ENCODE peak calls at places on chromosomes 7 and 10, in four cellular contexts. N, U, C and E are unnamed samples.

GRCh38 chr7:33070277-33070676 is 7.7 kb upstream of the NT5C3A start:
- DNase-seq in N (no peak), U (no peak), C (no peak), E (no peak)

GRCh38 chr10:33335800-33336605 is 1.5 kb upstream of the NRP1 start:
- DNase-seq in N (no peak), U (no peak), C (peak; percentile 78), E (no peak)

GRCh38 chr7:36937754-36938551 is 213.7 kb upstream of the AOAH start:
- DNase-seq in N (peak; percentile 40), U (no peak), C (no peak), E (no peak)

GRCh38 chr7:142440219-142441073 is 182.6 kb upstream of the PRSS58 start:
- DNase-seq in N (no peak), U (no peak), C (no peak), E (no peak)

GRCh38 chr10:89591111-89591795 is 53.8 kb downstream of the PANK1 start:
- DNase-seq in N (no peak), U (no peak), C (no peak), E (no peak)

GRCh38 chr10:25483999-25484398 is 309.2 kb downstream of the GPR158 start:
- DNase-seq in N (no peak), U (no peak), C (no peak), E (no peak)

GRCh38 chr10:116281780-116282179 is 8.8 kb upstream of the GFRA1 start:
- DNase-seq in N (no peak), U (no peak), C (no peak), E (no peak)

GRCh38 chr7:13915891-13916290 is 73.6 kb downstream of the ETV1 start:
- DNase-seq in N (no peak), U (no peak), C (no peak), E (no peak)

GRCh38 chr10:9766762-9767161 is 1250.9 kb upstream of the CELF2 start:
- DNase-seq in N (no peak), U (no peak), C (no peak), E (no peak)

GRCh38 chr7:139088268-139088667 is 21.3 kb downstream of the ZC3HAV1 start:
- DNase-seq in N (no peak), U (no peak), C (no peak), E (no peak)

GRCh38 chr7:115634633-115635032 is 395.9 kb downstream of the TFEC start:
- DNase-seq in N (no peak), U (no peak), C (no peak), E (no peak)

GRCh38 chr7:1463685-1464223 is 4.5 kb upstream of the MICALL2 start:
- DNase-seq in N (no peak), U (no peak), C (peak; percentile 67), E (no peak)

GRCh38 chr10:130924138-130924819 is 387.2 kb downstream of the TCERG1L start:
- DNase-seq in N (no peak), U (no peak), C (no peak), E (no peak)

GRCh38 chr10:117830832-117831231 is 215.9 kb downstream of the RAB11FIP2 start:
- DNase-seq in N (no peak), U (no peak), C (no peak), E (peak; percentile 37)

GRCh38 chr10:4719040-4719439 is 107.0 kb upstream of the AKR1E2 start:
- DNase-seq in N (no peak), U (no peak), C (no peak), E (no peak)

GRCh38 chr7:149003018-149003417 is 25.3 kb downstream of the PDIA4 start:
- DNase-seq in N (no peak), U (no peak), C (no peak), E (no peak)

GRCh38 chr10:44394696-44395383 is 9.9 kb upstream of the CXCL12 start:
- DNase-seq in N (no peak), U (no peak), C (no peak), E (no peak)

GRCh38 chr10:10794776-10795175 is 222.9 kb upstream of the CELF2 start:
- DNase-seq in N (no peak), U (no peak), C (no peak), E (no peak)

GRCh38 chr10:15237351-15237750 is 68.9 kb upstream of the NMT2 start:
- DNase-seq in N (no peak), U (no peak), C (no peak), E (no peak)

GRCh38 chr10:94361161-94361794 is 1.5 kb downstream of the NOC3L start:
- DNase-seq in N (peak; percentile 49), U (peak; percentile 16), C (no peak), E (peak; percentile 52)

GRCh38 chr7:85528581-85528980 is 341.7 kb upstream of the SEMA3D start:
- DNase-seq in N (no peak), U (no peak), C (no peak), E (no peak)

GRCh38 chr7:114944742-114945625 is 23.1 kb downstream of the MDFIC start:
- DNase-seq in N (no peak), U (no peak), C (no peak), E (no peak)

GRCh38 chr7:156618078-156618790 is 22.3 kb upstream of the RNF32 start:
- DNase-seq in N (no peak), U (no peak), C (no peak), E (no peak)

GRCh38 chr10:85858776-85859515 is 507.6 kb downstream of the GRID1 start:
- DNase-seq in N (no peak), U (no peak), C (no peak), E (no peak)

GRCh38 chr10:125066704-125067447 is 93.5 kb downstream of the CTBP2 start:
- DNase-seq in N (no peak), U (no peak), C (no peak), E (no peak)

GRCh38 chr10:51246156-51246555 is 171.9 kb downstream of the PRKG1 start:
- DNase-seq in N (no peak), U (no peak), C (no peak), E (no peak)

GRCh38 chr10:34163075-34163905 is 651.8 kb downstream of the PARD3 start:
- DNase-seq in N (no peak), U (no peak), C (no peak), E (no peak)

GRCh38 chr10:132514841-132515521 is 22.6 kb upstream of the INPP5A start:
- DNase-seq in N (no peak), U (no peak), C (peak; percentile 43), E (no peak)

GRCh38 chr7:136071106-136071505 is 93.9 kb upstream of the MTPN start:
- DNase-seq in N (no peak), U (no peak), C (no peak), E (no peak)

GRCh38 chr10:103040424-103040823 is 122.3 kb downstream of the CNNM2 start:
- DNase-seq in N (no peak), U (no peak), C (no peak), E (no peak)

GRCh38 chr10:6070647-6071046 is 8.5 kb upstream of the IL2RA start:
- DNase-seq in N (no peak), U (no peak), C (no peak), E (no peak)

GRCh38 chr10:70887804-70888800 is at the start of gene PCBD1:
- DNase-seq in N (peak; percentile 77), U (no peak), C (peak; percentile 90), E (peak; percentile 79)

GRCh38 chr7:24572421-24573007 is 738 bp upstream of the PALS2 start:
- DNase-seq in N (peak; percentile 39), U (no peak), C (peak; percentile 60), E (peak; percentile 26)

GRCh38 chr10:124447741-124448466 is 1.9 kb downstream of the NKX1-2 start:
- DNase-seq in N (no peak), U (no peak), C (peak; percentile 61), E (no peak)

GRCh38 chr10:127990846-127991542 is 84.1 kb downstream of the PTPRE start:
- DNase-seq in N (peak; percentile 32), U (no peak), C (no peak), E (no peak)
- H3K4me3 ChIP-seq in N (peak overlapping the region; percentile 11), U (no peak overlapping the region), C (no peak overlapping the region), E (no peak overlapping the region)

GRCh38 chr10:82953909-82954308 is 1078.9 kb downstream of the NRG3 start:
- DNase-seq in N (no peak), U (no peak), C (no peak), E (peak; percentile 7)
- TF ChIP-seq CTCF in N (no peak), U (no peak), C (no peak), E (peak; percentile 9)

GRCh38 chr7:103988468-103989199 is 824 bp downstream of the RELN start:
- DNase-seq in N (no peak), U (no peak), C (no peak), E (no peak)

GRCh38 chr7:103990991-103991390 is 1.5 kb upstream of the RELN start:
- DNase-seq in N (no peak), U (no peak), C (no peak), E (no peak)

GRCh38 chr7:103989785-103990775 is 622 bp upstream of the RELN start:
- DNase-seq in N (peak; percentile 18), U (no peak), C (no peak), E (peak; percentile 6)

GRCh38 chr7:103987455-103987854 is 2.0 kb downstream of the RELN start:
- DNase-seq in N (no peak), U (no peak), C (no peak), E (no peak)

DNA sequence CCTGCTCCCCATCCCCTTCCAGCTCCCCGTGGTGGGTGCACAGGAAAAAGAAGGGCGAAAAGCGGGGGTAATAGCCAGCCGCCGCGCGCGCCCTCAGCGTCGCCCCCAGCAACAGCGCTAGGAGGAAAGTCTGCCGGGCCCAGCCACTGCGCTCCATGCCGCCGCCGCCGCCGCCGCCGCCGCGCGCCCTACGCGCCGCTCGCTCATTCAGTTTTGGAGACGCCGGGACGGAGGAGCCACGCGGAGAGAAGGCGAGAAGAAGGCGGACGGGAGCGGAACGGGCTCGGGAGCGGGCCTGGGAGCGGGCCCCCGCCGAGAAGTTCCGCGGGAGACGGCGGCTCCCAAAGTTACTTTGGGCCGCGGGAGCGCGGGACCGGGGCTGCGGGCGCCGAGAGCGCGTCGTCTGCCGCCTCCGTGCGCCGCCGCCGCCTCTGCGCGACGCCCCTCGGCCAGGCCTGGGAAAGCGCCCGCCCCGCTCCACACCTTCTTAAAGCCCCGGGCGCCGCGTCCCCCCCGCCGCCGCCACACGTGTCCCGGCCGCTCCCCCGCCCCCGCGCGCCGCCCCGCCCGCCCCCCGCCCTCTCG is at the start of gene RELN:
- DNase-seq in N (no peak), U (no peak), C (no peak), E (no peak)
- H3K4me3 ChIP-seq in N (no peak within 1 kb of the TSS), U (no peak within 1 kb of the TSS), C (peak within 1 kb of the TSS; percentile 47), E (peak within 1 kb of the TSS; percentile 10)

DNA sequence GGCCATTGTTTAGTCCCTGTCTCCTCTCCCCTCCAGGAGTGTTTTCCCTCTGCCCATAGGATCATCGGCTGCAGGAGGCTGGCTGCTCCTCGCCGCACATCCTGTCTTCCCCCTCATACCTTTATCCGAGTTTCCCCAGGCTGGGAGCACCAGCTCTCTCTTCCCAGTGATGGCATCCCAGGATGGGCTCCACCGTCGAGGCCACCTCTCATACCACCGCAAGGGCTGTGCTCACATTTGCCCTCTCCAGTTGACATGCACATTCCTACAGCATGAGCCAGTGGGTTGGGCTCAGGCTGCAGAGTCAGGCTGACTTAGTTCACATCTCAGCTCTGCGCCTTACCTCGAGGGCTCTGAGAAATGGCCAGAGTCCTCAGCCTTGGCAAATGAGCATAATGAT is 12.1 kb downstream of the HKDC1 start:
- DNase-seq in N (no peak), U (no peak), C (no peak), E (no peak)
- TF ChIP-seq CTCF in N (no peak), U (no peak), C (no peak), E (no peak)

DNA sequence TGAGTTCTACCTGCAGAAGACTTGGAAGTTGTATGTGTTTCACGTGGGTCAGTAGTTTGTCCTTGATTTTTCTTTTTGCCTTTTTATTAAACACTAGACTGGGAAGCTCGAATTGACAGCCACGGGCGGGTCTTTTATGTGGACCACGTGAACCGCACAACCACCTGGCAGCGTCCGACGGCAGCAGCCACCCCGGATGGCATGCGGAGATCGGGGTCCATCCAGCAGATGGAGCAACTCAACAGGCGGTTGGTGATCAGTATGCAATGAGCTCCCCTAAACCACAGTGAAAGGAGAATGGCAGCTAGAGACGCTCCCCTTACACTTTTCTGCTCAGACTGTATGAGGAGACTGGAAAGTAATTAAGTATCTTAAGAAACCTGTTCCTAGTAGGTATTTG is 126.7 kb upstream of the STK17A start:
- DNase-seq in N (no peak), U (no peak), C (no peak), E (no peak)
- H3K4me3 ChIP-seq in N (no peak overlapping the region), U (no peak overlapping the region), C (no peak overlapping the region), E (no peak overlapping the region)